ENCODE peak calls at places on chromosomes 1 and 21, in nine cellular contexts. H is mammary epithelial cell, W is endothelial cell of umbilical vein, N is hepatocyte, A is HCT116, Q is astrocyte, C is HepG2, Y is H1, F is K562. I is an unnamed sample.

GRCh38 chr1:107058245-107059032 is 2.0 kb downstream of the PRMT6 start:
- DNase-seq in W (no peak), Y (no peak), C (no peak), F (no peak), A (no peak), Q (no peak), N (no peak), H (no peak), I (no peak)

GRCh38 chr1:175520186-175520585 is 223.2 kb downstream of the TNR start:
- DNase-seq in F (no peak), Q (peak; percentile 37), H (peak; percentile 67), N (no peak), C (no peak), A (no peak), Y (no peak), W (peak; percentile 87), I (no peak)

GRCh38 chr1:67211589-67212563 is 45.6 kb downstream of the IL23R start:
- DNase-seq in Y (no peak), A (peak; percentile 19), W (peak; percentile 32), Q (peak; percentile 2), H (no peak), C (peak; percentile 13), F (no peak), N (peak; percentile 70), I (peak; percentile 49)

GRCh38 chr1:223674119-223674890 is 8.8 kb upstream of the CAPN8 start:
- DNase-seq in A (no peak), W (no peak), Q (no peak), F (no peak), N (no peak), C (no peak), H (no peak), Y (no peak), I (no peak)

GRCh38 chr1:230986976-230987375 is 8.1 kb downstream of the ARV1 start:
- DNase-seq in Q (peak; percentile 73), N (no peak), F (no peak), Y (no peak), C (no peak), A (no peak), W (no peak), H (peak; percentile 69), I (no peak)

GRCh38 chr1:55632058-55632457 is 416.9 kb upstream of the USP24 start:
- DNase-seq in C (no peak), H (peak; percentile 72), A (no peak), W (peak; percentile 3), Y (no peak), Q (peak; percentile 71), F (no peak), N (no peak), I (no peak)

GRCh38 chr21:46210378-46211136 is 18.0 kb downstream of the LSS start:
- DNase-seq in C (no peak), Y (no peak), A (no peak), H (no peak), Q (no peak), W (no peak), N (no peak), F (no peak), I (peak; percentile 19)

GRCh38 chr1:185241127-185241526 is 75.9 kb downstream of the IVNS1ABP start:
- DNase-seq in H (no peak), Y (no peak), Q (no peak), C (peak; percentile 36), F (peak; percentile 27), W (no peak), A (no peak), N (no peak), I (peak; percentile 4)

GRCh38 chr1:175191654-175192053 is 922 bp downstream of the KIAA0040 start:
- DNase-seq in Y (no peak), F (no peak), A (no peak), H (peak; percentile 40), N (no peak), Q (no peak), C (no peak), W (peak; percentile 4), I (peak; percentile 14)

GRCh38 chr1:17188889-17189631 is 15.9 kb upstream of the PADI1 start:
- DNase-seq in N (no peak), Y (no peak), F (no peak), A (no peak), C (no peak), W (no peak), H (no peak), Q (no peak), I (no peak)

GRCh38 chr1:17185485-17185860 is 19.5 kb upstream of the PADI1 start:
- DNase-seq in Q (no peak), H (no peak), A (no peak), Y (no peak), W (no peak), F (no peak), N (no peak), C (no peak), I (no peak)

GRCh38 chr1:17188217-17188616 is 16.7 kb upstream of the PADI1 start:
- DNase-seq in H (no peak), N (no peak), Y (no peak), A (no peak), W (no peak), C (no peak), F (no peak), Q (no peak), I (no peak)

GRCh38 chr1:17186216-17186894 is 18.6 kb upstream of the PADI1 start:
- DNase-seq in A (no peak), Y (no peak), F (no peak), Q (no peak), H (no peak), W (no peak), N (no peak), C (no peak), I (no peak)

DNA sequence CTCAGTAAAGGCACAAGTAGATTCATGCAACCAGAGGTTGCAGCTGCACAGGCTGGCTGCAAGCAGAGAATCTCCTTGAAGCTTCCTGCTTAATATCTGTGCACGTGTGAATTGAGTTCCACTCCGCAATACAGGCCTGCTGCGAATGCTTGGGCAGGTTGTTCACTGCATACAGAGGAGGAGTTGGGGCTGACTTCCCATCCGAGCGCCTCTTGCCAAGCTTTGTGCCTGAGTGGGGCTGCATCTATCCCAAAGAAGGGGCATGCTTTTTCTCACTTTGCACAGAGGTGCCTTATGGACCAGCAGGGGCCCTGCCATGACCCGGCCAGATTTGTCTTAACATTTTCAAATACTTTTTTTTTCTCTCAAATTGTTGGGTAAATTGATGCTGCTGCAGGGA is 17.9 kb upstream of the PADI1 start:
- DNase-seq in W (no peak), C (no peak), Q (no peak), Y (peak; percentile 43), H (no peak), N (no peak), F (no peak), A (no peak), I (no peak)
- H3K27me3 ChIP-seq in W (no peaks in the 10 kb centered on the region), C (no peaks in the 10 kb centered on the region), Q (no peaks in the 10 kb centered on the region), Y (no peaks in the 10 kb centered on the region), H (no peaks in the 10 kb centered on the region), N (no peaks in the 10 kb centered on the region), F (peaks cover 20% of the 10 kb centered on the region), A (no peaks in the 10 kb centered on the region), I (no peaks in the 10 kb centered on the region)

DNA sequence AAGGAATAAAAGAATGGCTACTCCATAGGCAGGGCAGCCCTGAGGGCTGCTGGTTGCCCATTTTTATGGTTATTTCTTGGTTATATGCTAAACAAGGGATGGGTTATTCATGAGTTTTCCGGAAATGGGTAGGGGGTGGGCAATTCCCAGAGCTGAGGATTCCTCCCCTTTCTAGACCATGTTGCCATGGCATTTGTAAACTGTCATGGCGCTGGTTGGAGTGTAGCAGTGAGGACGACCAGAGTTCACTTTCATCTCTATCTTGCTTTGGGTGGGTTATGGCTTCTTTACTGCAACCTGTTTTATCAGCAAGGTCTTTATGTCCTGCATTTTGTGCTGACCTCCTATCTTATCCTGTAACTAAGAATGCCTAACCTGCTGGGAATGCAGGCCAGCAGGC is 18.2 kb upstream of the PAXBP1 start:
- DNase-seq in Q (no peak), A (no peak), C (no peak), H (no peak), N (no peak), Y (no peak), W (no peak), F (no peak), I (no peak)
- H3K4me3 ChIP-seq in Q (no peak overlapping the region), A (no peak overlapping the region), C (no peak overlapping the region), H (no peak overlapping the region), N (no peak overlapping the region), Y (no peak overlapping the region), W (no peak overlapping the region), F (no peak overlapping the region), I (no peak overlapping the region)

DNA sequence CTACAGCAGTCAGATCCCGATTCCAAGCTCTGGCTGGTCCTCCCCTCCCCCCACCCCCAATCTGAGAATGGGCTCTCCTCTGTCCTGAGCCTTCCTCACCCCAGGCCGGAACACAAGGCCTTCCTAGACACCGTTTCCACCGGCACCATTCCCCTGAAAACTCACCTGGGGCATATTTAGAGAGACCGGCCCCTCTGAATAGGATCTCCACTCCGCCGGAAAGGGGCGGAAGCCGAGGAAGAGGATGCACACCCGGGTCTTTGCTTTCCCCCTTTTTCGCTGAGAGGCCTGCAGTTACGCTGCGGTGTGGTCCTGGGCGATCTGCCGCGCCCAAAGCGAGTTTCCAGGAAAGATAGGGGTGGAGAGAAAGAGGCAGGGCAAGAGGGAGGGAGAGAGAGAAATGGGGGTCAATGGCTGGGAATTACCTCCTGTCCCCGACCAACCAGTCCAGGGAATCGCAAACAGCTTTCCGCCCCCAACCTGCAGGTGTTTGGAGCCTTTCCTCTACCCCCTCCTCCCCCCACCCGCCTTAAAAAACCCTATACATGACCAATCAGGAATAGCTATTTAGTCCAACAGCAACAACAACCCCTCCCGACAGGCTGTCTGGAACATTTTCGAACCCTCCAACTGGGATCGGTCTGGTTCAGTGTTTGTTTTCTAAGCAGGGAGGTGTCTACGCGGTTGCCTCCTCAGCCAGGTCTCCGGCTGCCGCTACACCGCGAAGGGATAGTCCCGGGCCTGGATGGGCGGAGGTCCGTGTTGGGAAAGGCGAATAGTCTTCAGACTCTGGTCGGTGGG is 2.8 kb downstream of the TAL1 start:
- DNase-seq in H (no peak), A (no peak), F (peak; percentile 83), Y (peak; percentile 68), N (no peak), Q (no peak), W (peak; percentile 73), C (no peak), I (peak; percentile 64)
- TF ChIP-seq EZH2 in H (peak; percentile 64), A (no peak), F (no peak), Y (peak; percentile 73), N (no peak), Q (peak; percentile 92), W (no peak), C (no peak), I (peak; percentile 68)

GRCh38 chr1:18294437-18295176 is 186.1 kb upstream of the KLHDC7A start:
- DNase-seq in F (no peak), Q (no peak), H (no peak), A (no peak), Y (peak; percentile 78), W (no peak), C (no peak), N (no peak), I (no peak)

GRCh38 chr1:18293291-18293690 is 185.7 kb downstream of the IGSF21 start:
- DNase-seq in A (no peak), Q (no peak), Y (no peak), H (no peak), F (no peak), W (no peak), N (no peak), C (no peak), I (no peak)

GRCh38 chr1:18289597-18289996 is 182.0 kb downstream of the IGSF21 start:
- DNase-seq in F (no peak), Y (no peak), C (no peak), Q (no peak), W (no peak), N (no peak), A (no peak), H (no peak), I (no peak)

GRCh38 chr1:18290740-18291412 is 183.3 kb downstream of the IGSF21 start:
- DNase-seq in H (no peak), N (peak; percentile 15), F (no peak), C (no peak), Q (no peak), A (no peak), W (no peak), Y (no peak), I (peak; percentile 64)

GRCh38 chr1:18292531-18292930 is 184.9 kb downstream of the IGSF21 start:
- DNase-seq in Y (no peak), Q (no peak), H (no peak), C (no peak), A (no peak), N (no peak), W (no peak), F (no peak), I (no peak)
- H3K27me3 ChIP-seq in Y (no peaks in the 10 kb centered on the region), Q (no peaks in the 10 kb centered on the region), H (no peaks in the 10 kb centered on the region), C (no peaks in the 10 kb centered on the region), A (peaks cover 23% of the 10 kb centered on the region), N (peaks cover 30% of the 10 kb centered on the region), W (no peaks in the 10 kb centered on the region), F (peaks cover 60% of the 10 kb centered on the region), I (no peaks in the 10 kb centered on the region)

I was measured in neural progenitor cell.